ENCODE peak calls at places on chromosomes 2 and 18, in five cellular contexts. N, Z, X, L and J are unnamed samples. For H3K4me1, the result is how much of the 10 kb centered on the place peaks cover.

GRCh38 chr2:85635636-85636035 is 19.6 kb downstream of the USP39 start:
- DNase-seq in N (no peak), Z (no peak), X (no peak), L (no peak), J (no peak)

GRCh38 chr2:239735131-239735828 is 289.9 kb downstream of the NDUFA10 start:
- DNase-seq in N (peak), Z (no peak), X (no peak), L (no peak), J (no peak)

GRCh38 chr2:67834482-67834881 is 228.3 kb downstream of the C1D start:
- DNase-seq in N (no peak), Z (no peak), X (no peak), L (no peak), J (no peak)

GRCh38 chr2:219998099-219998498 is 370.7 kb downstream of the SLC4A3 start:
- DNase-seq in N (no peak), Z (no peak), X (peak), L (no peak), J (no peak)

GRCh38 chr2:222424281-222424728 is at the start of gene SGPP2:
- DNase-seq in N (peak), Z (peak), X (no peak), L (no peak), J (no peak)

GRCh38 chr2:158685646-158686045 is 109.5 kb upstream of the DAPL1 start:
- DNase-seq in N (no peak), Z (no peak), X (no peak), L (no peak), J (no peak)

GRCh38 chr2:48306409-48307284 is 223.3 kb upstream of the STON1 start:
- DNase-seq in N (no peak), Z (no peak), X (peak), L (no peak), J (peak)

GRCh38 chr2:166792808-166793207 is 95.5 kb upstream of the XIRP2 start:
- DNase-seq in N (no peak), Z (no peak), X (no peak), L (no peak), J (no peak)

GRCh38 chr2:56100791-56101312 is 82.9 kb upstream of the CCDC85A start:
- DNase-seq in N (no peak), Z (no peak), X (no peak), L (no peak), J (no peak)

GRCh38 chr18:50065527-50065926 is 129.4 kb downstream of the MYO5B start:
- DNase-seq in N (no peak), Z (no peak), X (no peak), L (no peak), J (no peak)

GRCh38 chr2:111622859-111623258 is 261.1 kb downstream of the ANAPC1 start:
- DNase-seq in N (peak), Z (no peak), X (no peak), L (no peak), J (no peak)

GRCh38 chr18:9177047-9177446 is 40.5 kb downstream of the ANKRD12 start:
- DNase-seq in N (no peak), Z (no peak), X (no peak), L (no peak), J (no peak)

GRCh38 chr2:46329803-46330775 is 32.9 kb downstream of the EPAS1 start:
- DNase-seq in N (no peak), Z (no peak), X (peak), L (no peak), J (no peak)

GRCh38 chr2:174332607-174333001 is 2.1 kb upstream of the SP9 start:
- DNase-seq in N (no peak), Z (no peak), X (no peak), L (no peak), J (peak)

GRCh38 chr2:174333017-174333501 is 1.7 kb upstream of the SP9 start:
- DNase-seq in N (no peak), Z (no peak), X (no peak), L (peak), J (no peak)

GRCh38 chr2:174334278-174334715 is 457 bp upstream of the SP9 start:
- DNase-seq in N (no peak), Z (no peak), X (no peak), L (peak), J (no peak)

GRCh38 chr2:174334781-174335604 is at the start of gene SP9:
- DNase-seq in N (peak), Z (no peak), X (peak), L (peak), J (no peak)

DNA sequence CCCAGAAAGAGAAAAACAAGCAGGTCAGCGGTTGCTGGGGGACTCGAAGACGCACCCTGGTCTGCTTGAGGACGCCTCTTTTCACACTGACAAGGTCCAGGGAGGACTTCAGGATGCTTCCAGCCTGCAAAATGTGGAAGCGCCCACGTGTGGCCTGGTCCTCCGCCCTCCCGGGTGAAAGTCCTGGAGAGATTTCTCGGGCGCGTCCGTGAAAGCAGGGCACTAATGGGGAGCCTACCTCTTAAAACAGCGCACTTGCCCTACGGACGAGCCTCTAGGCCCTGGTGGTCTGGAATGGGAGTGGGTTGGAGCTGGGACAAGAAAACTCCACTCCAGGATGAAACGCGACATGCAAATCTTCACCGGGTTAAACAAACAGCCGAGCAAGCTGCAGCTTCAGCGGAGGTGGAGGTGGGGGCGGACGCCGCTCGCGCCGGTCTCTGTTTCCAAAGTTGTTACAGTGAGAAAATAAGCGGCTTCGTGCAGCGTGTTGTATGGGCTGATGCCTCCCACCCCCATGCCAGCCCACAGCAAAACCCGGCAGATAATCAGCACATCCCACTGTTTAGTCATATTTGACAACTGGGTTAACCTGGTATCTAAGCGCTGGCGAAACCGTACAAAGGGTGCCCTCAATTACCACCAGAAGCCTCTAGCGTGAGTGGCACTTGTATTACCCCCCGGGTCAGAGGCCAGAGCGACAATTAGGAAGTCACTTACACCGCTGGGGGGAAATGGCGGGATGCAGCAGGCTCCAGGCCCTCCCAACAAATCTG is 1.1 kb upstream of the SP9 start:
- DNase-seq in N (peak), Z (no peak), X (no peak), L (peak), J (no peak)
- H3K4me3 ChIP-seq in N (no peak), Z (no peak), X (no peak), L (no peak), J (no peak)

DNA sequence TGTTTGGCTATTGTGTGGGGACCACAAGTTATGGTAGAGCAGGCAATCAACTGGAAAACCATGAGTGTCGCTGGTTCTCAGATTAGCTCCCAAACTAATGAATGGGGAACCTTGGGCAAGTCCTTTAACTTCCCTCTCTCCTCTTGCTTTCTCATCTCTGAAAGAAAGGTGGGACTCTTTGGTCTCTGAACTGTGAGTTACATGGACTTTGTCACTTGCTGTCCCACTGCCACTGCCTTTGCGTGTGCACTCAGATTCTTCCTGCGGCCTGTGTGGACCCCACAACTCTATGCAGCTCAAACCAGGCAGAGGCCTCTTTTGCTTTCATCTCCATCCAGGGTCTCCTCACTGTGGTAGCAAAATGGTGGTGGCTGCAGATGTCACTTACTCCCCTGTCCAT is 86.7 kb downstream of the RNF144A start:
- DNase-seq in N (no peak), Z (no peak), X (no peak), L (no peak), J (no peak)
- H3K4me1 ChIP-seq in N (under half), Z (under half), X (under half), L (under half), J (under half)

GRCh38 chr2:16019617-16020351 is 79.4 kb downstream of the MYCN start:
- DNase-seq in N (no peak), Z (no peak), X (no peak), L (no peak), J (no peak)
- H3K4me3 ChIP-seq in N (no peak), Z (no peak), X (no peak), L (no peak), J (no peak)

GRCh38 chr2:119491776-119492525 is 32.3 kb downstream of the SCTR start:
- DNase-seq in N (no peak), Z (no peak), X (peak), L (no peak), J (no peak)
- H3K4me1 ChIP-seq in N (under half), Z (under half), X (under half), L (under half), J (under half)

DNA sequence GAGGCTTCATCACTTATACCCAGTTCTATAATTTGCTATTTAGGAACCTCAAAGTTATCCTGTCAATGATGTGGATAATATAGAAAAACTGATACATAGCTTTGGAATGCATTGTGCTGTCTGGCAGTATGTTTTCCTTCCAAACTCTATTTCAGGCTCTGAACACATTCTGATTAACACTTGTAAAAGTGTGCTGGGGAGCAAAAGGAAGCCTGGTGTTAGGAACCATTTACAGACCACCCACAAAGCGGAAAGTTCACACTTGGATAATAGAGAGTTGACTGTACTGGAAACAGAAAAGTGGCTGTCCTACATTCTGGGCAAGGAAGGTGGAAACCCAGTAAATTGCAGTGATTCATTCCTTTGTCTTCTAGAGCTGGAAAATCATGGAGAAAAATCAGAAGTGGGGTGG is 114.5 kb upstream of the ZFP36L2 start:
- DNase-seq in N (no peak), Z (no peak), X (peak), L (no peak), J (no peak)
- H3K4me3 ChIP-seq in N (no peak), Z (no peak), X (no peak), L (no peak), J (no peak)

GRCh38 chr2:101359436-101359835 is 27.9 kb downstream of the CREG2 start:
- DNase-seq in N (no peak), Z (no peak), X (no peak), L (no peak), J (no peak)
- H3K4me1 ChIP-seq in N (under half), Z (under half), X (under half), L (under half), J (under half)

DNA sequence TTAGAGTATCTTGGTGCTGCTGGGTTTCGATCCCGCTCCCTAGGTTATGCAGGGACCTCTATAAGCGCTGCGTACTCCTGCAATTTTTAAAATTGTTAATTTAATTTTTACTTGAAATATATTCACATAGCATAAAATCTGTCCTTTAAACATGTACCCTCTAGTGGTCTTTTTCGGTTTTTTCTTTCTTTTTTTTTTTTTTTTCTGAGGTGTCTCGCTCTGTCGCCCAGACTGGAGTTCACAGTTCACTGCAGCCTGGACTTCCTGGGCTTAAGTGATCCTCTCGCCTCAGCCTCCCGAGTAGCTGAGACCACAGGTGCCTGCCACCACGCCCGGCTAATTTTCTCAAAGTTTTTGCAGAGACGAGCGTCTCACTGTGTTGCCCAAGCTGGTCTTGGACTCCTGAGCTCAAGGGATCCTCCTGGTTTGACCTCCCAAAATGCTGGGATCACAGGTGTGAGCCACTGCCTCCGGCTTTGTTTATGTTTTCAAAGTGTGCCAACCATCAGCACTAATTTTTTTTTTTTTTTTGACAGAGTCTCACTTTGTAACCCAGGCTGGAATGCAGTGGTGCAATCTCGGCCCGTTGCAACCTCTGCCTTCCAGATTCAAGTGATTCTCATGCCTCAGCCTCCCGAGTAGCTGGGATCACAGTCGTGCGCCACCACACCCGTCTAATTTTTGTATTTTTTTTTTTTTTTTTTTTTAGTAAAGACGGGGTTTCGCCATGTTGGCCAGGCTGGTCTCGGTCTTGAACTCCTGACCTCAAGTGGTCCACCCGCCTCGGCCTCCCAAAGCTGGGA is 585 bp upstream of the MOB1A start:
- DNase-seq in N (no peak), Z (no peak), X (peak), L (no peak), J (no peak)
- H3K4me3 ChIP-seq in N (peak), Z (no peak), X (peak), L (peak), J (peak)